ENCODE peak calls at places on chromosomes 3 and 15, in seven cellular contexts. E is heart right ventricle, D is left ventricle myocardium inferior, K is mucosa of descending colon, L is spleen, C is lower lobe of right lung, A is osteocyte. Z is an unnamed sample.
A peak's percentile ranks its signal among the peaks of the same experiment; 100 is the strongest.

GRCh38 chr3:45937206-45938042 is 5.8 kb upstream of the CXCR6 start:
- DNase-seq in E (no peak), D (no peak), K (no peak), L (no peak), C (no peak), A (no peak), Z (no peak)

GRCh38 chr15:20652914-20653313 is 111.3 kb upstream of the GOLGA6L6 start:
- DNase-seq in E (no peak), D (no peak), K (no peak), L (no peak), C (no peak), A (no peak), Z (no peak)

GRCh38 chr15:40850576-40851112 is 6.8 kb downstream of the SPINT1 start:
- DNase-seq in E (no peak), D (no peak), K (peak; percentile 35), L (peak; percentile 39), C (no peak), A (no peak), Z (no peak)

GRCh38 chr15:92095691-92096090 is 242.2 kb downstream of the SLCO3A1 start:
- DNase-seq in E (no peak), D (no peak), K (no peak), L (no peak), C (no peak), A (no peak), Z (no peak)

GRCh38 chr3:188389711-188390346 is 235.9 kb downstream of the LPP start:
- DNase-seq in E (no peak), D (peak; percentile 22), K (peak; percentile 60), L (peak; percentile 81), C (no peak), A (no peak), Z (peak; percentile 29)

GRCh38 chr3:55481067-55481917 is 5.8 kb downstream of the WNT5A start:
- DNase-seq in E (peak; percentile 26), D (peak; percentile 15), K (peak; percentile 54), L (no peak), C (peak; percentile 51), A (no peak), Z (no peak)

GRCh38 chr3:183122257-183122932 is 23.1 kb upstream of the MCCC1 start:
- DNase-seq in E (no peak), D (no peak), K (no peak), L (no peak), C (no peak), A (no peak), Z (no peak)

GRCh38 chr3:16377196-16377595 is 112.2 kb downstream of the OXNAD1 start:
- DNase-seq in E (no peak), D (no peak), K (no peak), L (no peak), C (no peak), A (no peak), Z (no peak)

GRCh38 chr15:26472661-26473060 is 300.2 kb downstream of the GABRB3 start:
- DNase-seq in E (no peak), D (no peak), K (no peak), L (no peak), C (no peak), A (no peak), Z (no peak)

GRCh38 chr3:142925140-142925539 is 36.3 kb upstream of the PCOLCE2 start:
- DNase-seq in E (no peak), D (no peak), K (no peak), L (no peak), C (no peak), A (no peak), Z (no peak)

GRCh38 chr3:33115024-33115768 is 1.4 kb downstream of the CRTAP start:
- DNase-seq in E (peak; percentile 24), D (peak; percentile 57), K (peak; percentile 57), L (peak; percentile 80), C (peak; percentile 77), A (peak; percentile 15), Z (no peak)

GRCh38 chr3:38497026-38497425 is 886 bp downstream of the EXOG start:
- DNase-seq in E (no peak), D (no peak), K (no peak), L (no peak), C (no peak), A (no peak), Z (no peak)

GRCh38 chr3:188001052-188001567 is 152.8 kb upstream of the LPP start:
- DNase-seq in E (no peak), D (no peak), K (no peak), L (no peak), C (no peak), A (no peak), Z (no peak)

GRCh38 chr3:61768284-61769012 is 207.1 kb downstream of the PTPRG start:
- DNase-seq in E (no peak), D (no peak), K (no peak), L (no peak), C (no peak), A (no peak), Z (no peak)

GRCh38 chr3:139537325-139537724 is 2.2 kb downstream of the RBP1 start:
- DNase-seq in E (no peak), D (no peak), K (no peak), L (no peak), C (no peak), A (no peak), Z (no peak)

GRCh38 chr3:73874596-73874995 is 249.9 kb upstream of the PDZRN3 start:
- DNase-seq in E (no peak), D (no peak), K (no peak), L (no peak), C (no peak), A (no peak), Z (no peak)

GRCh38 chr3:13111874-13112520 is 38.8 kb upstream of the IQSEC1 start:
- DNase-seq in E (no peak), D (no peak), K (peak; percentile 64), L (peak; percentile 69), C (peak; percentile 58), A (no peak), Z (no peak)
- TF ChIP-seq CTCF in E (no peak), D (no peak), K (no peak), L (no peak), C (no peak), A (no peak), Z (no peak)

DNA sequence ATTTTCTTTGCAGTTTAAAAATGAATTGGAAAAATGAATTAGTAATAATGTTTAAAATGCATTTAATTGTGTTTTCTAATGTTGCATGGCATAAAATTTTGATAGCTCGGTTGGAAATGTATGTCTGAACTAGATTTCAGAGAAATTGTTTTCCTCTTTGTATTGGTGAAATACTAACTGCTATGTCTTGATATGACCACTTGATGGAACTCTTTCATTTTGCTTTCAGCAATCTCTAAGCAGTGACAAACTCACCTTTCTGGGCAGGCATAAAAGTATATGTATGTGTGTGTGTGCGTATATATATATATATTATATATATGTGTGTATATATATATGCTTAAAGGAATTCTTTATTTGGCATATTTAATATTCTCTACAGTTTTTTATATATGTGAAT is 239.3 kb upstream of the ZNF717 start:
- DNase-seq in E (no peak), D (no peak), K (no peak), L (no peak), C (no peak), A (no peak), Z (no peak)
- TF ChIP-seq CTCF in E (peak; percentile 32), D (peak; percentile 53), K (no peak), L (peak; percentile 33), C (peak; percentile 34), A (peak; percentile 67), Z (no peak)

GRCh38 chr15:25241241-25241801 is 197.5 kb downstream of the UBE3A start:
- DNase-seq in E (peak; percentile 1), D (peak; percentile 7), K (peak; percentile 22), L (peak; percentile 68), C (peak; percentile 19), A (no peak), Z (no peak)
- TF ChIP-seq CTCF in E (no peak), D (no peak), K (no peak), L (no peak), C (no peak), A (no peak), Z (no peak)

GRCh38 chr3:50580683-50581458 is 11.5 kb downstream of the HEMK1 start:
- DNase-seq in E (peak; percentile 3), D (no peak), K (no peak), L (no peak), C (no peak), A (no peak), Z (no peak)
- TF ChIP-seq CTCF in E (peak; percentile 14), D (peak; percentile 20), K (no peak), L (no peak), C (no peak), A (no peak), Z (no peak)

DNA sequence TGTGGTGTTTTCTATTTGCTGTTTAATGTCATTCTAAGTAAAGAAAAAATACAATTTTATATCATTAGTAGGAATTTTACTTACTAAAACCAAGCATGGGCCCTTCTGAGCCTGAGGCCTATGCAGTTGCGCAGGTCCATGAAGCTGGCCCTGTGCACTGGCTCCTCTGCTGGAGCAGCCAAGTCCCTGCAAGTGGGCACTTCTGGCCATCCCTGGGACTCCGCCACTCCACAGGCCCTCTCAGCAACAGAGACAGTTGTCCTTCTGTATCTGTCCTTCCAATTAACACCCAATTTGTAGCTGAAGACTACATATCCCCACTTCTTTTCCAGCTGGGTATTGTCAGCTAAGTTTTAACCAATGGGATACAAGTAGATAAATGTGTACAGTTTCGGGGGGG is 49.9 kb upstream of the RYK start:
- DNase-seq in E (peak; percentile 22), D (no peak), K (no peak), L (no peak), C (no peak), A (no peak), Z (no peak)
- TF ChIP-seq CTCF in E (no peak), D (peak; percentile 29), K (no peak), L (no peak), C (no peak), A (peak; percentile 28), Z (no peak)

DNA sequence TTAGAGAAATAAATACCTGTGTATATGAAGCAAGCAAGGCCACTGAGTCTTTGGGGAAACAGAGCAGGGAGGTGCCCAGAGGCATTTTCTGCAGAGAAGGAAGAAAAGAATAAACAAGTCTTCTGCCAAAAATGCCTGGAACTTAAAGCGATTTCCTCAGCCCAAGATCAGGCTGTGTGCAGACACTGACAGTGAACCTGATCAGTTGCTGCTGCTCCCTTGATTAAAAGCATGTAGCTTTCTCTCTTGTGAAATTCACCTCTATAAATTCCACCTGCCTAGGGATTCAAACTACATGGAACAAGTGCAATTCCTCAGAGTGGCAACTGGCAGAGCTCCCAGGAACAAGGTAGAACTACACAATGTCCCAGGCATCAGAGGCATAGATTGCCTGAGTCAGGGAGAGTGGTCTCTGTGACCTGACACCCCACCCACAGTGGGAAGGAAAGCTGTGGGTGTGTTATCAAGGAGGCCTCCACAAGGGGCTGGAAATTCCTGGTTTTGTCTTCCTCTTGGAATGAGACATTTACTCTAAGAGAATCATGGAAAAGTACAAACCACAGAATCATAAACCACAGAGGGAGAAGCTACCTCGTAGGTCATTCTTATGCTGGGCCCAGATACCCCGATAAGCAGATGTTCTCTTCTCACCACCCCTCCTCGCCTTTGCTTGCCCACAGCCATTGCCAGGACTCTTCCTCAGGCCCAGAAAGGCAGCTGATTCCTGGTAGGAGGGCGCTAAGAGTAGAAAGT is 1.8 kb upstream of the ZBTB38 start:
- DNase-seq in E (no peak), D (peak; percentile 34), K (no peak), L (no peak), C (peak; percentile 64), A (no peak), Z (no peak)
- TF ChIP-seq CTCF in E (no peak), D (no peak), K (no peak), L (no peak), C (peak; percentile 6), A (no peak), Z (no peak)

GRCh38 chr3:184229424-184230080 is at the start of gene VWA5B2:
- DNase-seq in E (peak; percentile 67), D (peak; percentile 50), K (peak; percentile 68), L (peak; percentile 90), C (peak; percentile 66), A (peak; percentile 86), Z (peak; percentile 79)
- TF ChIP-seq CTCF in E (peak; percentile 12), D (peak; percentile 50), K (no peak), L (peak; percentile 42), C (peak; percentile 24), A (peak; percentile 24), Z (no peak)

Z was measured in activated B cell treated with CpG ODN at 0.5 μM for 24 hours.